ENCODE peak calls at places on chromosomes 4 and X, in four cellular contexts. Q is HCT116, R is HepG2, L is K562. E is an unnamed sample.

GRCh38 chr4:13611283-13611842 is 16.2 kb downstream of the BOD1L1 start:
- DNase-seq in Q (no peak), R (no peak), L (no peak), E (no peak)

GRCh38 chrX:8971116-8971515 is 62.8 kb downstream of the FAM9B start:
- DNase-seq in Q (peak; percentile 13), R (peak; percentile 39), L (peak; percentile 30), E (peak; percentile 10)

GRCh38 chr4:150136481-150136880 is 58.2 kb downstream of the DCLK2 start:
- DNase-seq in Q (no peak), R (no peak), L (no peak), E (no peak)

GRCh38 chr4:60723796-60724195 is 476.3 kb upstream of the ADGRL3 start:
- DNase-seq in Q (no peak), R (no peak), L (no peak), E (no peak)

GRCh38 chrX:12360991-12361598 is 222.8 kb downstream of the FRMPD4 start:
- DNase-seq in Q (no peak), R (no peak), L (no peak), E (no peak)

GRCh38 chrX:45164021-45164621 is 36.6 kb downstream of the DIPK2B start:
- DNase-seq in Q (no peak), R (no peak), L (peak; percentile 57), E (no peak)

GRCh38 chr4:687048-687974 is 1.6 kb downstream of the SLC49A3 start:
- DNase-seq in Q (peak; percentile 66), R (peak; percentile 90), L (peak; percentile 97), E (peak; percentile 68)

GRCh38 chr4:151850751-151851150 is 89.9 kb upstream of the GATB start:
- DNase-seq in Q (no peak), R (no peak), L (no peak), E (no peak)

GRCh38 chrX:132488092-132488749 is 617 bp downstream of the MBNL3 start:
- DNase-seq in Q (no peak), R (no peak), L (no peak), E (no peak)

GRCh38 chrX:124346064-124346876 is at the start of gene SH2D1A:
- DNase-seq in Q (no peak), R (no peak), L (peak; percentile 56), E (no peak)

GRCh38 chr4:76998251-76998901 is 48.8 kb downstream of the SEPTIN11 start:
- DNase-seq in Q (no peak), R (no peak), L (no peak), E (no peak)

GRCh38 chr4:168880087-168880675 is 129.9 kb downstream of the CBR4 start:
- DNase-seq in Q (no peak), R (no peak), L (no peak), E (no peak)

GRCh38 chrX:12360389-12360788 is 222.1 kb downstream of the FRMPD4 start:
- DNase-seq in Q (no peak), R (no peak), L (no peak), E (no peak)

GRCh38 chrX:123424546-123424945 is 240.5 kb downstream of the GRIA3 start:
- DNase-seq in Q (no peak), R (no peak), L (no peak), E (peak; percentile 8)

GRCh38 chr4:125334936-125335335 is 20.2 kb downstream of the FAT4 start:
- DNase-seq in Q (no peak), R (no peak), L (no peak), E (no peak)

GRCh38 chr4:24793219-24794005 is 2.0 kb upstream of the SOD3 start:
- DNase-seq in Q (peak; percentile 8), R (peak; percentile 25), L (peak; percentile 11), E (no peak)

GRCh38 chr4:134777626-134778025 is 576.0 kb upstream of the PABPC4L start:
- DNase-seq in Q (peak; percentile 6), R (no peak), L (no peak), E (no peak)

GRCh38 chr4:153466637-153467153 is 535 bp downstream of the TMEM131L start:
- DNase-seq in Q (no peak), R (no peak), L (no peak), E (no peak)

GRCh38 chr4:153465922-153466636 is at the start of gene TMEM131L:
- DNase-seq in Q (peak; percentile 21), R (peak; percentile 29), L (peak; percentile 94), E (no peak)

GRCh38 chr4:153467897-153468262 is 1.7 kb downstream of the TMEM131L start:
- DNase-seq in Q (no peak), R (no peak), L (no peak), E (no peak)

GRCh38 chr4:153468587-153468986 is 2.4 kb downstream of the TMEM131L start:
- DNase-seq in Q (no peak), R (no peak), L (no peak), E (no peak)

GRCh38 chr4:153467154-153467896 is 1.2 kb downstream of the TMEM131L start:
- DNase-seq in Q (peak; percentile 39), R (peak; percentile 52), L (peak; percentile 85), E (no peak)
- TF ChIP-seq TCF7L2 in Q (no peak), R (no peak), L (no peak), E (no peak)

GRCh38 chr4:180798016-180798574 is 1445.1 kb upstream of the TENM3 start:
- DNase-seq in Q (no peak), R (no peak), L (no peak), E (no peak)

GRCh38 chr4:180790471-180790870 is 1452.7 kb upstream of the TENM3 start:
- DNase-seq in Q (no peak), R (no peak), L (no peak), E (no peak)

GRCh38 chr4:180789929-180790328 is 1453.3 kb upstream of the TENM3 start:
- DNase-seq in Q (no peak), R (no peak), L (no peak), E (no peak)

GRCh38 chr4:180799798-180800197 is 1443.4 kb upstream of the TENM3 start:
- DNase-seq in Q (no peak), R (no peak), L (no peak), E (no peak)

DNA sequence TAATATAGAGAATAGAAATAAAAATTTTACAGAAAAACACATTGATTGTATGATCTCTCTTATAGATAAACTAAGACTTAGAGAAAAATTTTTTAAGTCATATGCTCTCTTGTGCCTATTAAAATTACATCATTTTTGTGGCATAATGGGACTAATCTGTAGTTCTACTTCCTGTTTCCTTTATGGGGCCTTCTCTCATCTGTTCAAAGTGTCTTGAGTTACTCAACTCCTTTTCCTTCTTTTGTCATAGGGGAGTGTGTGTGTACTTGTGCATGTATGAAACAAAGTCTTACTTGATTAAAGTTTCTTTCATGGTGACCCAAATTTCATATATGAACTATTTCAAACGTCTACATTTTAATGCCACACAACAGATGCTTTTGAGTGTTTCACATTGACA is 1448.8 kb upstream of the TENM3 start:
- DNase-seq in Q (no peak), R (no peak), L (no peak), E (no peak)
- TF ChIP-seq POLR2AphosphoS5 in Q (no peak), R (no peak), L (no peak), E (no peak)

DNA sequence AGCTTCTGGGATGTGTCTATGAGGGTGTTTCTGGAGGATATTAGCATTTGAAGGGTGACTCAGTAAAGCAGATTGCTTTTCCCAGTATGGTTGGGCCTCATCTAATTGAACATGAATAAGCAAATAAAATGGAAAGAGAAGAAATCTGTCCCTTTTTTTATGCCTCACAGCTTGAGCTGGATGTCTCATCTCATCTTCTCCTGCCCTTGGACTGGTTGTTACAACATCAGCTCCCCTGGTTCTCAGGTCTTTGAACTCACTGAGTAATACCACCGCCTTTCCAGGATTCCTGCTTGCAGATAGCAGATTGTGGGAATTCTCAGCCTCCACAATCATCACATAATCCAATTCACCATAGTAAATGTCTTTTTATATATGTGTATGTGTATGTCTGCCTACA is 1149.2 kb downstream of the PCDH18 start:
- DNase-seq in Q (no peak), R (no peak), L (no peak), E (no peak)
- TF ChIP-seq CTCF in Q (no peak), R (no peak), L (no peak), E (no peak)

GRCh38 chr4:176261018-176261417 is 8.0 kb downstream of the ASB5 start:
- DNase-seq in Q (no peak), R (no peak), L (no peak), E (no peak)
- TF ChIP-seq TCF7L2 in Q (no peak), R (no peak), L (no peak), E (no peak)

GRCh38 chr4:4590496-4590895 is 48.6 kb upstream of the STX18 start:
- DNase-seq in Q (no peak), R (no peak), L (no peak), E (no peak)
- TF ChIP-seq POLR2AphosphoS5 in Q (no peak), R (no peak), L (no peak), E (no peak)

DNA sequence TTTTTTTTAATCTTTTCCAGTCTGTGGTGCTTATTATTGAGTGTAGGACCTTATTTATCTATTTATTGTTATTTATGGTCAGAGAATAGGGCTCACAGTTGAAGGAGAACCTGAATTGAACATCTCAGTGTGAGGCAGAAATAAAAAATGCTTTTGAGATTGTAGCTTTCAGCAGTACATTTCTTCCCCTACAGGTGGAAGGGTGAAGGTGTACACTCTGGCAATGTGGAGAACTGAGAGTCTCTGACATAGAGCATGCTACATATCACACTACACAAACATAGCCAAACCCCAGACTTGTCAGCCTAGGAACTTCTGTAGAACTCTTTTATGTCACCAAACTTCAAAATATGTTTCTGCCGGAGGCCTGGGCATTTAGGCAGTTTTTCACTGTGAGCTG is 140.2 kb downstream of the STIM2 start:
- DNase-seq in Q (no peak), R (no peak), L (peak; percentile 14), E (no peak)
- TF ChIP-seq CTCF in Q (peak; percentile 50), R (peak; percentile 21), L (no peak), E (peak; percentile 23)

GRCh38 chr4:132269303-132269990 is 879.6 kb upstream of the PCDH10 start:
- DNase-seq in Q (no peak), R (no peak), L (no peak), E (no peak)

DNA sequence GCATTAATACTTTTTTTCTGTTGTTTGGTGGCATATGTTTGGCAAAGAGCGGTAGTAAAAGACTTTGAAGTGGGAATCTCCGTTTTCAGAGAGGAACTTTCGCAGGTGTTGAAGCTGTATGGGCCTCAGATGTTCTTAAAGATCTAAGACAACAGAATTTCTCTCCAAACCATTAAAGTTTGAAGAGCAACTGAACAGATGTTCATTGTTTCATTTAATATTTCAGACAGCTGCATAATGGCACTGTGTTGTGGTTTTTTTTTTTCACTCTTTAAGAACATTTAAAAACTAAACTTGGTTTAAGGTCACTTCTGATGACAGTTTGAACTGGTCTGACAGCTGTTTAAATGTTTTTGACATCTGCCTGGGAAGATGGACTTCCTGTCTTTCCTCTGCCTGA is 882.7 kb upstream of the PCDH10 start:
- DNase-seq in Q (no peak), R (no peak), L (no peak), E (no peak)
- TF ChIP-seq TCF7L2 in Q (no peak), R (no peak), L (no peak), E (no peak)

E was measured in Panc1.